ENCODE peak calls at places on chromosomes 11 and 22, in four cellular contexts. I, L, Q and J are unnamed samples. For H3K36me3, the result is how much of the 10 kb centered on the place peaks cover.

GRCh38 chr22:31526275-31526674 is 29.9 kb downstream of the SFI1 start:
- DNase-seq in L (no peak), Q (no peak), I (no peak), J (no peak)

GRCh38 chr11:28289444-28289843 is 181.3 kb downstream of the METTL15 start:
- DNase-seq in I (no peak), Q (no peak), L (no peak), J (no peak)

GRCh38 chr11:2553886-2554285 is 109.1 kb downstream of the KCNQ1 start:
- DNase-seq in I (peak), L (no peak), Q (no peak), J (no peak)

GRCh38 chr11:120540744-120541143 is 29.2 kb downstream of the GRIK4 start:
- DNase-seq in L (no peak), Q (no peak), I (no peak), J (no peak)

GRCh38 chr22:47794851-47795250 is 1032.4 kb downstream of the TBC1D22A start:
- DNase-seq in I (no peak), Q (no peak), L (no peak), J (no peak)

GRCh38 chr11:90997241-90997640 is 774.4 kb upstream of the CHORDC1 start:
- DNase-seq in Q (no peak), L (no peak), I (no peak), J (no peak)

GRCh38 chr11:45609902-45610301 is 55.5 kb downstream of the CHST1 start:
- DNase-seq in L (no peak), I (no peak), Q (no peak), J (no peak)

GRCh38 chr11:79492008-79492407 is 51.2 kb upstream of the TENM4 start:
- DNase-seq in L (no peak), I (peak), Q (no peak), J (no peak)

GRCh38 chr11:12377824-12378593 is 638 bp downstream of the PARVA start:
- DNase-seq in L (peak), Q (peak), I (peak), J (peak)

GRCh38 chr11:12053606-12054361 is 45.4 kb upstream of the DKK3 start:
- DNase-seq in Q (no peak), L (no peak), I (peak), J (peak)

GRCh38 chr22:37189011-37189466 is 992 bp upstream of the C1QTNF6 start:
- DNase-seq in Q (no peak), I (no peak), L (no peak), J (no peak)

GRCh38 chr11:74849525-74850391 is 99.1 kb downstream of the XRRA1 start:
- DNase-seq in I (no peak), Q (no peak), L (no peak), J (no peak)

GRCh38 chr11:94897330-94897768 is 76.0 kb downstream of the CWC15 start:
- DNase-seq in I (peak), L (peak), Q (peak), J (peak)

GRCh38 chr22:35538801-35539321 is 1.8 kb upstream of the RASD2 start:
- DNase-seq in L (peak), Q (peak), I (peak), J (peak)

GRCh38 chr11:107282195-107282594 is 175.4 kb downstream of the CWF19L2 start:
- DNase-seq in Q (no peak), L (no peak), I (no peak), J (no peak)

GRCh38 chr11:112292188-112292587 is 31.5 kb upstream of the PLET1 start:
- DNase-seq in Q (no peak), L (no peak), I (no peak), J (no peak)

GRCh38 chr11:72413914-72414628 is 20.3 kb downstream of the CLPB start:
- DNase-seq in Q (peak), L (peak), I (peak), J (peak)

GRCh38 chr11:26992031-26992541 is 1.8 kb upstream of the FIBIN start:
- DNase-seq in L (no peak), I (no peak), Q (no peak), J (peak)

GRCh38 chr11:10638285-10638684 is 55.3 kb downstream of the IRAG1 start:
- DNase-seq in Q (no peak), I (no peak), L (no peak), J (no peak)

GRCh38 chr11:128610765-128611617 is 23.6 kb upstream of the ETS1 start:
- DNase-seq in Q (no peak), L (no peak), I (no peak), J (no peak)

GRCh38 chr11:1288426-1289151 is 20.8 kb downstream of the TOLLIP start:
- DNase-seq in L (no peak), Q (no peak), I (no peak), J (no peak)

GRCh38 chr11:36012979-36013378 is 69.1 kb downstream of the LDLRAD3 start:
- DNase-seq in L (no peak), Q (no peak), I (no peak), J (no peak)
- H3K36me3 ChIP-seq in L (under half), Q (under half), I (under half), J (under half)

GRCh38 chr11:47400813-47401279 is 7.5 kb upstream of the SLC39A13 start:
- DNase-seq in Q (no peak), L (no peak), I (no peak), J (no peak)
- H3K4me3 ChIP-seq in Q (peak), L (no peak), I (no peak), J (no peak)

DNA sequence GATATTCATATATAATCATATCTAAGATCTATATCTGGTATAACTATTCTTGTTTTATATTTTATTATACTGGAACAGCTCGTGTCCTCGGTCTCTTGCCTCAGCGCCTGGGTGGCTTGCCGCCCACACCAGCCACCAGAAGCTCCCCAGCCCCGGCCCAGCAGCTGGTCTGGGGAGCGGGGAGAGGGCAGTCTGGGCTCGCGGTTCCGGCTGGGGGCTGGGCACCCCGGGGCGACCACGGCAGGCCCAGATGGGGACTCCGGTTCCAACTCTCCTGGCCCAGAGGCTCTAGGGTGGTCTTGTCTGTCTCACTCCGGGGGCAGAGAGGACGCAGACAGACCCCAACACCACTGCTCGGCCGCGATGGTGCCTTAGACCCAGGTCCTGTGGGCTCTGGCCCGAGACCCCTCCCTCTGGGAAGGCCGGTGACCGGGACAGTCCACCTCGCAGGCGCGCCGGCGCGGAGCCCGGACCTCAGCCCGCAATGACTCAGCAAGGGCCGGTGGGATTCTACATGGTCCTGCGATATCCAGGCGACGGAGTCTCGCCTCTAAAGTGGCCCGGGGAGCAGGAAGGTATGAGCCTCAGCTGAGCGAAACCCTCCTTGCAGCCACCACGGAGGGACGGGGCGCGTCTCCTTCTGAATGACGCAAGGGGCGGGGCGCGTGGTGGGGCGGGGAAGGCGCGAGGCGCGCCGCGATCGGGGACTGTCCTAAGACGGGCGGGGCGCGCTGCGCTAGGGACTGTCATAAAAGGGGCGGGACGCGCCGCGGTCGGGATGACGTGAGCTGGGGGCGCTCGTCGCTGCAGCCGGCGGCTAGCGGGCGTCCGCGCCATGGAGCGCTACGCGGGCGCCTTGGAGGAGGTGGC is at the start of gene DGCR6:
- DNase-seq in L (peak), Q (no peak), I (no peak), J (no peak)
- H3K36me3 ChIP-seq in L (under half), Q (under half), I (under half), J (under half)

GRCh38 chr11:20015101-20015500 is 145.2 kb downstream of the DBX1 start:
- DNase-seq in I (no peak), Q (no peak), L (no peak), J (no peak)

GRCh38 chr11:20015529-20016427 is 144.5 kb downstream of the DBX1 start:
- DNase-seq in L (peak), Q (no peak), I (no peak), J (no peak)

GRCh38 chr11:20016526-20016925 is 143.7 kb downstream of the DBX1 start:
- DNase-seq in I (no peak), L (no peak), Q (no peak), J (no peak)

GRCh38 chr11:20013346-20014066 is 146.8 kb downstream of the DBX1 start:
- DNase-seq in L (peak), Q (no peak), I (no peak), J (peak)

DNA sequence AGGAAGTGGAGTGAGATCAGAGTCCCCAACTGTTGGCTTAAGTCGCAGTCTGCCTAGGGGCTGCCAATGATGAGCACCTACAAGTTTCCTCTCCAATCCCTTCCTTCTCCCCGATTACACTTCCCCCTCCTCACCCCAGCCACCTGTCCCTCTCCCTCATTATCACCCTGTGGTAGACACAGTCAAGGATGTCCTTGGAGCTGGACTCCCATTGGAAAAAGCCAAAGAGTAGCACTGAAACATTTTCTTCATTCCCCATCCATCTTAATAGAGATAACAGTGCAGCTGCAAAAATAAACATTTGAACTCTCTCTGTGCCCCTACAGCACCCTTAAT is 146.2 kb downstream of the DBX1 start:
- DNase-seq in Q (no peak), L (no peak), I (no peak), J (no peak)
- H3K4me3 ChIP-seq in Q (no peak), L (no peak), I (no peak), J (no peak)

GRCh38 chr11:117212697-117213355 is 13.7 kb downstream of the TAGLN start:
- DNase-seq in Q (no peak), L (no peak), I (no peak), J (no peak)
- H3K36me3 ChIP-seq in Q (under half), L (under half), I (under half), J (under half)

GRCh38 chr11:65573391-65574146 is 1.2 kb downstream of the FAM89B start:
- DNase-seq in I (peak), L (peak), Q (peak), J (no peak)
- H3K4me3 ChIP-seq in I (peak), L (peak), Q (peak), J (no peak)

DNA sequence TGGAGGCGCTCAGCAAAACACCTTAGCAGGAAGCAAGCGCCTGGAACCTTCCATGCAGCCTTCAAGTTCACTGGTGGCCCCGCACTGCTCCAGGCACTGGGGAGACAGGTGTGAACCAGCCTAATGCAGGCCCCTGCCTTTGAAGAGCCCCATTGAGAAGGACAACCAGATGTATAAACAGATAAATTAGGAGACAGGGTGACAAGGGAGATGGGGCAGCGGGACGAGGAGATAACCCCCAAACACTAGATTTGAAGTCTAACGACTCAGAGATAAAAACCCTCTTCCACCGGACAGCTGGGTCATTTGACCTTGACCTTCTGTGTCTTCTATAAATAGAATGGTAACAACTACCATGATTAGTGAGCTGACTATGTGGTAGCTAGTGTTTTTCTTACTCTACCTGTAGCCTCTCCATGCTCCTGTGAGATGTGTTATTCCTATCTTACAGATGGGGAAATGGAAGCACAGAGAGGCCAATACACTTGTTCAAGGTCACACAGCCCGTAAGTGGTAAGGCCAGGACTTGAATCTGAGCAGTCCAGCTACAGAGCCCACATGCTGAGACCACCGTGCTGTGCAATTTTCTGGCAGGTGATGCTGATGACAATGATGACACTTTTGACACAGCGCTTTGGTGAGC is 2.0 kb upstream of the PDGFB start:
- DNase-seq in L (no peak), Q (no peak), I (no peak), J (no peak)
- H3K36me3 ChIP-seq in L (under half), Q (under half), I (under half), J (under half)

GRCh38 chr22:17260291-17260690 is 41.1 kb upstream of the ADA2 start:
- DNase-seq in I (no peak), Q (no peak), L (no peak), J (peak)
- H3K4me3 ChIP-seq in I (no peak), Q (no peak), L (no peak), J (no peak)

GRCh38 chr11:59112494-59112893 is 5.5 kb downstream of the FAM111B start:
- DNase-seq in Q (no peak), L (no peak), I (no peak), J (no peak)
- H3K36me3 ChIP-seq in Q (under half), L (under half), I (under half), J (under half)